ENCODE peak calls at places on chromosomes 7 and 10, in six cellular contexts. W is GM06990, M is astrocyte, I is AG09319, F is A549, B is Peyer's patch. Q is an unnamed sample.

GRCh38 chr10:43751646-43752045 is 103.0 kb upstream of the ZNF32 start:
- DNase-seq in W (no peak), F (no peak), M (no peak), I (no peak), B (no peak), Q (no peak)

GRCh38 chr10:12509794-12510100 is 160.4 kb downstream of the CAMK1D start:
- DNase-seq in F (no peak), M (no peak), W (no peak), B (no peak), I (no peak), Q (no peak)

GRCh38 chr10:131249238-131249956 is 62.1 kb downstream of the TCERG1L start:
- DNase-seq in F (no peak), M (no peak), W (no peak), I (no peak), B (peak; percentile 44), Q (no peak)

GRCh38 chr10:22086730-22087364 is 83.3 kb upstream of the DNAJC1 start:
- DNase-seq in F (peak; percentile 44), W (no peak), I (peak; percentile 37), B (peak; percentile 57), M (peak; percentile 36), Q (peak; percentile 72)

GRCh38 chr7:30162622-30163124 is 27.9 kb downstream of the MTURN start:
- DNase-seq in B (no peak), M (peak; percentile 70), F (peak; percentile 15), I (peak; percentile 24), W (no peak), Q (peak; percentile 49)

GRCh38 chr10:133357293-133358151 is at the start of gene FUOM:
- DNase-seq in B (peak; percentile 82), I (no peak), W (peak; percentile 86), F (peak; percentile 48), M (peak; percentile 23), Q (peak; percentile 15)

GRCh38 chr10:6321880-6322279 is 119.1 kb downstream of the PFKFB3 start:
- DNase-seq in W (no peak), F (peak; percentile 25), B (no peak), M (peak; percentile 39), I (no peak), Q (peak; percentile 41)

GRCh38 chr10:17984056-17984455 is 32.3 kb downstream of the SLC39A12 start:
- DNase-seq in I (no peak), M (peak; percentile 80), B (no peak), W (peak; percentile 71), F (no peak), Q (peak; percentile 70)

GRCh38 chr7:111872837-111873646 is 310.8 kb upstream of the IMMP2L start:
- DNase-seq in I (no peak), W (no peak), B (no peak), M (no peak), F (no peak), Q (no peak)

GRCh38 chr10:31467791-31468535 is 148.9 kb downstream of the ZEB1 start:
- DNase-seq in F (peak; percentile 51), I (no peak), B (peak; percentile 27), W (no peak), M (peak; percentile 10), Q (no peak)

GRCh38 chr7:106126170-106126938 is 14.2 kb upstream of the SYPL1 start:
- DNase-seq in I (no peak), B (no peak), M (peak; percentile 55), F (peak; percentile 20), W (no peak), Q (peak; percentile 45)

GRCh38 chr10:34232481-34232880 is 582.6 kb downstream of the PARD3 start:
- DNase-seq in F (no peak), W (no peak), B (no peak), I (no peak), M (no peak), Q (no peak)

GRCh38 chr10:24215193-24215592 is 6.3 kb downstream of the KIAA1217 start:
- DNase-seq in W (no peak), F (no peak), M (peak; percentile 34), B (no peak), I (no peak), Q (no peak)

GRCh38 chr7:112174192-112174591 is 32.0 kb downstream of the DOCK4 start:
- DNase-seq in W (no peak), M (no peak), I (no peak), B (no peak), F (no peak), Q (no peak)

GRCh38 chr7:76997381-76998262 is 34.5 kb downstream of the SPDYE17 start:
- DNase-seq in F (no peak), B (no peak), I (no peak), W (no peak), M (no peak), Q (no peak)

GRCh38 chr7:25124485-25125136 is 449 bp downstream of the CYCS start:
- DNase-seq in M (peak; percentile 6), I (no peak), B (peak; percentile 54), W (peak; percentile 38), F (peak; percentile 12), Q (peak; percentile 30)

GRCh38 chr7:10257438-10257837 is 716.2 kb upstream of the PHF14 start:
- DNase-seq in I (no peak), W (no peak), F (no peak), M (peak; percentile 11), B (no peak), Q (no peak)

GRCh38 chr7:100942038-100942774 is 7.1 kb upstream of the MUC3A start:
- DNase-seq in I (no peak), B (no peak), M (no peak), W (no peak), F (peak; percentile 87), Q (peak; percentile 33)

GRCh38 chr10:54096892-54097291 is 704.1 kb downstream of the PCDH15 start:
- DNase-seq in I (no peak), F (no peak), M (no peak), B (no peak), W (no peak), Q (no peak)

GRCh38 chr7:2013381-2014311 is 219.1 kb downstream of the MAD1L1 start:
- DNase-seq in B (peak; percentile 47), F (no peak), I (no peak), W (no peak), M (no peak), Q (no peak)

GRCh38 chr7:140541513-140542192 is 62.3 kb upstream of the MKRN1 start:
- DNase-seq in M (peak; percentile 93), F (peak; percentile 91), I (peak; percentile 67), W (no peak), B (peak; percentile 80), Q (peak; percentile 88)

GRCh38 chr7:79949778-79950177 is 184.9 kb upstream of the GNAI1 start:
- DNase-seq in W (no peak), F (no peak), B (no peak), I (no peak), M (no peak), Q (no peak)

GRCh38 chr7:96831446-96831845 is 121.8 kb upstream of the SEM1 start:
- DNase-seq in B (no peak), I (no peak), M (no peak), W (no peak), F (no peak), Q (no peak)

GRCh38 chr7:96826089-96826488 is 116.4 kb upstream of the SEM1 start:
- DNase-seq in M (no peak), B (no peak), I (no peak), W (no peak), F (no peak), Q (no peak)

GRCh38 chr7:96832107-96832506 is 122.5 kb upstream of the SEM1 start:
- DNase-seq in B (no peak), W (no peak), I (no peak), F (no peak), M (no peak), Q (no peak)

GRCh38 chr7:96825285-96825684 is 115.6 kb upstream of the SEM1 start:
- DNase-seq in F (no peak), B (no peak), M (no peak), W (no peak), I (no peak), Q (no peak)

GRCh38 chr7:96827701-96828100 is 118.1 kb upstream of the SEM1 start:
- DNase-seq in I (no peak), M (no peak), W (no peak), B (no peak), F (no peak), Q (no peak)
- TF ChIP-seq CTCF in I (no peak), M (no peak), W (no peak), B (no peak), F (no peak), Q (no peak)

GRCh38 chr7:147829021-147829420 is 761.5 kb upstream of the C7orf33 start:
- DNase-seq in W (no peak), F (no peak), B (no peak), M (no peak), I (no peak), Q (no peak)

GRCh38 chr7:147833981-147834380 is 756.6 kb upstream of the C7orf33 start:
- DNase-seq in M (no peak), B (no peak), F (no peak), W (no peak), I (no peak), Q (no peak)

GRCh38 chr7:147833549-147833948 is 757.0 kb upstream of the C7orf33 start:
- DNase-seq in I (no peak), M (no peak), B (no peak), F (peak; percentile 2), W (no peak), Q (no peak)
- TF ChIP-seq CTCF in I (no peak), M (no peak), B (no peak), F (no peak), W (no peak), Q (no peak)

DNA sequence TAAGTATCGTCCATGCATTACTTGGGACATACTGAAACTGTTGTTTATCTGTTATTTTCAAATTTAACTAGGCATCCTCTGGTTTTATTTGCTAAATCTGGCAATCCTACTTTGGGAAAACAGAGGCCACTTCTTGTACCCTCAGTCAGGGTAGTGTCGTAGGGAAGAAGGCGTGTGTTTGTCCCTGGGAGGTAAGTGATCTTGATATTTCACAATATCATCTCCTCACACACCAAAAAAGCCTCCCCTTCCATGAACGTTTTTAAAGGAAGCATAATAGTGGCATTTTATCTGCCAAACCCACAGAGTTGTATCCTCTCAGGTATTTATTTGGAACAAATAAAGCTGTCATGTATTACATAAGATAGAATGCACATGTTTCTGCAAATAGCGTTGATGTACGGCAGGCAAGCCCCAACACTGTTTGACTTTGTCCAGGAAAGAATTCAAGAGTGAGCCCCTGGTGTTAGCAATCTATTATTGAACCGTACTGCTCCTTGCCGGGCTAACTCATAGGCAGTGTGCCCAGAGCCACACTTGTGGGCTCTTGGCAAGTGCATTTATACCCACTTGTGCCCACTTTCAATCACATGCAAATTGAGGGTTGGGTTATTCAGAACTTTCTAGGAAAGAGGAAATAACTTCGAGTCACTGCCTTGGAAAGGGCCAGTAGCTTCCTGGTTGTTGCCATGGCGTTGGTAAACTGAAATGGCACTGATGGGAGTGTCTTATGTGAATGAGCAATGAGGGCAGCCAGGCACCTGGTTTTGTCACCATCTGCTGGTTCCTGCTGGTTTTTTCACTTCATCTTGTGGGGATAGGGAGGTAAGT is 266.0 kb downstream of the USP6NL start:
- DNase-seq in B (no peak), I (no peak), M (no peak), F (peak; percentile 60), W (no peak), Q (no peak)
- TF ChIP-seq CTCF in B (peak; percentile 6), I (no peak), M (no peak), F (no peak), W (peak; percentile 23), Q (no peak)

DNA sequence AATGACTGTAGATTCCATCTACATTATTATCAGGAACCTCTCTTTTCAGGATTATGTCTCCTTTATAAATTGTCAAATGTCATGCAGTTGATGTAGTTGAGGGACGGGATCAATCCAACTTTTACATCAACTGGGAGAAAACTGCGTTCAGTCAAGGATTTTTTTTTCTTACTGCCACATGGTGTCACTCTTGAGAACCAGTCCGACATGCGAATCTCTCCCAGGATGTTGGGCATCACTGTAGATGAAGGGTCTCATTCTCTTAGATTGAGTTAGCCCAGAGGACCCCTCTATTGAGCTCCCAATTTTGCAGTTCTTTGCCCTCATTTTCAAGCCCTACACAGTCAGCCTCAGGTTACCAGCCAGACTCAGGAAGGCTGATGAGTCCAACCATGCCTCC is 120.3 kb upstream of the PTPRZ1 start:
- DNase-seq in W (no peak), I (no peak), B (no peak), F (peak; percentile 20), M (peak; percentile 4), Q (peak; percentile 26)
- TF ChIP-seq CTCF in W (peak; percentile 52), I (peak; percentile 41), B (peak; percentile 32), F (peak; percentile 20), M (peak; percentile 34), Q (peak; percentile 59)

Q was measured in AG10803.